ENCODE peak calls at places on chromosome 12, in six cellular contexts. X is H1, K is HepG2, S is SK-N-SH, J is HL-60, N is GM12878. P is an unnamed sample.
A peak's percentile ranks its signal among the peaks of the same experiment; 100 is the strongest.

GRCh38 chr12:53726342-53726741 is 910 bp downstream of the CALCOCO1 start:
- DNase-seq in X (no peak), K (peak; percentile 38), S (no peak), J (no peak), N (no peak), P (peak; percentile 57)

GRCh38 chr12:131096681-131097181 is 143.0 kb downstream of the ADGRD1 start:
- DNase-seq in X (no peak), K (no peak), S (no peak), J (no peak), N (no peak), P (no peak)

GRCh38 chr12:98699568-98699967 is 54.5 kb downstream of the APAF1 start:
- DNase-seq in X (no peak), K (no peak), S (no peak), J (peak; percentile 52), N (no peak), P (peak; percentile 25)

GRCh38 chr12:96907681-96908163 is 665 bp downstream of the NEDD1 start:
- DNase-seq in X (peak; percentile 52), K (peak; percentile 15), S (peak; percentile 42), J (peak; percentile 26), N (no peak), P (peak; percentile 21)

GRCh38 chr12:9626291-9626690 is 18.6 kb upstream of the KLRB1 start:
- DNase-seq in X (no peak), K (no peak), S (no peak), J (no peak), N (no peak), P (no peak)

GRCh38 chr12:87991483-87991882 is 37.7 kb downstream of the C12orf50 start:
- DNase-seq in X (no peak), K (no peak), S (no peak), J (no peak), N (no peak), P (no peak)

GRCh38 chr12:127600211-127600610 is 666.8 kb upstream of the TMEM132C start:
- DNase-seq in X (no peak), K (no peak), S (no peak), J (no peak), N (no peak), P (no peak)

GRCh38 chr12:28974166-28974565 is 174.9 kb upstream of the FAR2 start:
- DNase-seq in X (no peak), K (no peak), S (no peak), J (no peak), N (no peak), P (no peak)

GRCh38 chr12:94762259-94762942 is 112.0 kb upstream of the TMCC3 start:
- DNase-seq in X (no peak), K (no peak), S (no peak), J (peak; percentile 3), N (peak; percentile 56), P (no peak)

GRCh38 chr12:122981036-122981471 is 573 bp downstream of the ARL6IP4 start:
- DNase-seq in X (peak; percentile 69), K (no peak), S (peak; percentile 71), J (no peak), N (no peak), P (no peak)

GRCh38 chr12:117857632-117858274 is 111.0 kb downstream of the KSR2 start:
- DNase-seq in X (peak; percentile 87), K (peak; percentile 35), S (peak; percentile 71), J (peak; percentile 46), N (peak; percentile 25), P (peak; percentile 63)

GRCh38 chr12:129152291-129153075 is 299.2 kb downstream of the GLT1D1 start:
- DNase-seq in X (peak; percentile 65), K (no peak), S (no peak), J (no peak), N (no peak), P (no peak)

GRCh38 chr12:80593766-80594165 is 113.7 kb upstream of the MYF6 start:
- DNase-seq in X (no peak), K (no peak), S (no peak), J (no peak), N (no peak), P (no peak)

GRCh38 chr12:3527181-3527580 is 36.2 kb downstream of the PRMT8 start:
- DNase-seq in X (no peak), K (no peak), S (no peak), J (no peak), N (no peak), P (no peak)

GRCh38 chr12:93144109-93144508 is 215.0 kb upstream of the EEA1 start:
- DNase-seq in X (no peak), K (no peak), S (no peak), J (no peak), N (no peak), P (no peak)

DNA sequence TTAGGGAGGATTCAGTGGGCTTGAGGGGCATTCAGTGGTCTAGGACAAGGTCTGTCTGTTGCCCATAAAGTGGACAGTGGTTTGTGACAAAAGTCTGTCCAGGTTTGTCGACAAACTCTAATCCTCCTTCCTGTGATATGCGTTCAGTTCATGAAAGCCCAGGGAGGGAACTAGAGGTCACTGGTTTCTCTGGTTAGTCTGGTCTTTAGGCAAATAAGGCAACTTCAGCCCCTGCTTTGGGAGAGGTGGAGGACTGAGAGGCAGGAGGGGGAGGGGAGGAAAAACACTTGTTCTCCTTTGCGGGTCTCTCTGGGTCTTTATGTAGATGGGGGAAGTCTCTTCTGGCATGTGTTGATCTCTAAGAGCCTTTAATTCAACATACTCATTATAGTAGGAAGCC is 235.1 kb upstream of the PWP1 start:
- DNase-seq in X (no peak), K (no peak), S (no peak), J (no peak), N (no peak), P (no peak)
- TF ChIP-seq GABPA in X (no peak), K (no peak), S (no peak), J (no peak), N (no peak), P (no peak)

GRCh38 chr12:48424644-48425043 is 47.7 kb upstream of the ANP32D start:
- DNase-seq in X (no peak), K (no peak), S (no peak), J (no peak), N (no peak), P (no peak)

GRCh38 chr12:48419409-48419935 is 52.9 kb upstream of the ANP32D start:
- DNase-seq in X (no peak), K (no peak), S (no peak), J (no peak), N (no peak), P (no peak)

GRCh38 chr12:48422060-48422459 is 50.3 kb upstream of the ANP32D start:
- DNase-seq in X (no peak), K (no peak), S (no peak), J (no peak), N (no peak), P (no peak)

GRCh38 chr12:48423200-48423599 is 49.2 kb upstream of the ANP32D start:
- DNase-seq in X (no peak), K (no peak), S (no peak), J (no peak), N (no peak), P (no peak)

GRCh38 chr12:48420031-48420775 is 52.2 kb upstream of the ANP32D start:
- DNase-seq in X (no peak), K (no peak), S (no peak), J (no peak), N (no peak), P (no peak)
- TF ChIP-seq GABPA in X (no peak), K (no peak), S (no peak), J (no peak), N (no peak), P (no peak)

GRCh38 chr12:49635656-49636055 is 12.3 kb downstream of the PRPF40B start:
- DNase-seq in X (no peak), K (no peak), S (no peak), J (no peak), N (no peak), P (no peak)

GRCh38 chr12:49636979-49637378 is 13.6 kb downstream of the PRPF40B start:
- DNase-seq in X (no peak), K (peak; percentile 58), S (peak; percentile 87), J (peak; percentile 70), N (no peak), P (peak; percentile 74)

GRCh38 chr12:49635036-49635435 is 11.7 kb downstream of the PRPF40B start:
- DNase-seq in X (no peak), K (no peak), S (no peak), J (no peak), N (no peak), P (no peak)

GRCh38 chr12:49637401-49637800 is 14.0 kb downstream of the PRPF40B start:
- DNase-seq in X (no peak), K (no peak), S (peak; percentile 85), J (no peak), N (no peak), P (no peak)

DNA sequence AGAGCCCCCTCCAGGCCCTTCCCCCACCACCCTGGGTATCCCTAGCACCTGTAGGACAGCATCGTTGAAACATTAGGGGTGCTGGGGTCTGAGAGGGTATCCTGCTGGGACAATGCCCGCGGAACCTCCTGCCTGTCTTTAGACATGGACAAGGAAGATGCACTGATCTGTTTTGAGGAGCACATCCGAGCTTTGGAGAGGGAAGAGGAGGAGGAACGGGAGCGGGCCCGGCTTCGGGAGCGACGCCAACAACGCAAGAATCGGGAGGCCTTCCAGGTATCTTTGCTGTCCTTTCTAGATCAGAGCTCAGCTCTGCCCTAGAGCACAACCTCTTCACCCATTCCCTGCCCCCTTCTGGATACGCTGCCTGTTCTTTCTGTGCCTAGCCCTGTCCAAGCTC is 13.2 kb downstream of the PRPF40B start:
- DNase-seq in X (no peak), K (no peak), S (no peak), J (no peak), N (no peak), P (no peak)
- TF ChIP-seq GABPA in X (no peak), K (no peak), S (no peak), J (no peak), N (no peak), P (no peak)

DNA sequence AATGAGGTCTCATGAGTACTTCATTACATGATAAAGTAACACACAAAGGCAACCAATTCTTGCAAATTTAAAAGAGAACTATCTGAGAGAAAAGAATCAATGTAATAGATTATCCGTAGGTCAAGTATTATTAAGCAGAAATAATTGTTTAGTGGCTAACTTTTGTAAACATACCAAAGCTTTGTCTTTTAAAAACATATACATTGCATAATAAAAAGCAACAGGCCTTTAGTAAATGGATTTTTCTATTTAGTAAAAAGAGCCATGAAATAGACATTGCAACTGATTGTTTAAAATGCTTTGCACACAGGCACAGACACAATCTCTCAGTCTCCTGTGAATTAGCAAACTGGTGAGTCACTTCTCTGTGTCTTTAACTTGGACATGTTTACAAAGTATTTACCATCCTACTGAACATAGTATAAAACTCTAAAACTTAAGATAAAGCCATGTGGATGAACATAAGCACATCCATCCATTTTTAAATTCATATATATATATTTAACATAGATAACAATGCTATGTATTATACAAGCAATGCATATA is 518.7 kb upstream of the MGAT4C start:
- DNase-seq in X (no peak), K (no peak), S (no peak), J (no peak), N (no peak), P (no peak)
- TF ChIP-seq GABPA in X (no peak), K (no peak), S (no peak), J (no peak), N (no peak), P (no peak)

DNA sequence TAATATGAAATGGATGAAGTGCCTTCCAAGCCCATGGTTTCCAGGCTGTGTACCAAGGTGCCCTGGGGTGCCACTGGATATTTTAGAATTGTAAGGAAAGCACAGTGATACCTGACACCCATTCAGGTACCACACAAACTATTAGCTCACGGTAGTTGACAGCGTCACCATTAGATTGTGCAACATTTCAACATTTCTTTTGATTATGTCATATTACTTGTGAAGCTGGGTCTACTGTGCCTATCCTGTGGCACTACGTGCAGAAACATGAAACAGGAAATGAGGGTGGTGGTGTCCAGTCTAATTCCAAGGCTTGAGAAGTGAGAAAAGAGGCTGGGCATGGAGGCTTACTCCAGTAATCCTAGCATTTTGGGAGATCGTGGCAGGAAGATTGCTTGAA is 75.5 kb upstream of the CPM start:
- DNase-seq in X (no peak), K (no peak), S (no peak), J (peak; percentile 60), N (no peak), P (no peak)
- TF ChIP-seq GABPA in X (no peak), K (no peak), S (no peak), J (no peak), N (no peak), P (no peak)

P was measured in K562.